ENCODE peak calls at places on chromosomes 16 and 17, in six cellular contexts. One of them, this sample, is unnamed.

GRCh38 chr17:72967263-72967962 is 125.1 kb downstream of the SLC39A11 start:
- DNase-seq in kidney epithelial cell: no peak
- DNase-seq in prostate gland: no peak
- DNase-seq in left ventricle myocardium inferior: no peak
- DNase-seq in AG04450: no peak
- DNase-seq in neural progenitor cell: no peak
- DNase-seq in this sample: no peak

GRCh38 chr17:1203111-1203966 is 23.6 kb upstream of the ABR start:
- DNase-seq in kidney epithelial cell: no peak
- DNase-seq in prostate gland: peak
- DNase-seq in left ventricle myocardium inferior: peak
- DNase-seq in AG04450: no peak
- DNase-seq in neural progenitor cell: peak
- DNase-seq in this sample: peak

GRCh38 chr16:48507346-48507745 is 102.6 kb downstream of the N4BP1 start:
- DNase-seq in kidney epithelial cell: no peak
- DNase-seq in prostate gland: no peak
- DNase-seq in left ventricle myocardium inferior: no peak
- DNase-seq in AG04450: no peak
- DNase-seq in neural progenitor cell: no peak
- DNase-seq in this sample: peak

GRCh38 chr16:47779201-47780016 is 318.3 kb downstream of the PHKB start:
- DNase-seq in kidney epithelial cell: no peak
- DNase-seq in prostate gland: no peak
- DNase-seq in left ventricle myocardium inferior: no peak
- DNase-seq in AG04450: no peak
- DNase-seq in neural progenitor cell: no peak
- DNase-seq in this sample: peak

GRCh38 chr17:70144260-70144846 is 25.0 kb upstream of the KCNJ2 start:
- DNase-seq in kidney epithelial cell: no peak
- DNase-seq in prostate gland: no peak
- DNase-seq in left ventricle myocardium inferior: no peak
- DNase-seq in AG04450: no peak
- DNase-seq in neural progenitor cell: peak
- DNase-seq in this sample: peak

GRCh38 chr16:27123795-27124194 is 57.1 kb downstream of the C16orf82 start:
- DNase-seq in kidney epithelial cell: no peak
- DNase-seq in prostate gland: no peak
- DNase-seq in left ventricle myocardium inferior: no peak
- DNase-seq in AG04450: no peak
- DNase-seq in neural progenitor cell: no peak
- DNase-seq in this sample: peak

GRCh38 chr16:30494028-30494427 is 21.5 kb downstream of the ITGAL start:
- DNase-seq in kidney epithelial cell: no peak
- DNase-seq in prostate gland: no peak
- DNase-seq in left ventricle myocardium inferior: no peak
- DNase-seq in AG04450: no peak
- DNase-seq in neural progenitor cell: no peak
- DNase-seq in this sample: no peak

GRCh38 chr16:20409398-20410152 is at the start of gene ACSM5:
- DNase-seq in kidney epithelial cell: no peak
- DNase-seq in prostate gland: no peak
- DNase-seq in left ventricle myocardium inferior: peak
- DNase-seq in AG04450: no peak
- DNase-seq in neural progenitor cell: no peak
- DNase-seq in this sample: peak

GRCh38 chr17:59652119-59652518 is 32.4 kb downstream of the CLTC start:
- DNase-seq in kidney epithelial cell: no peak
- DNase-seq in prostate gland: no peak
- DNase-seq in left ventricle myocardium inferior: no peak
- DNase-seq in AG04450: peak
- DNase-seq in neural progenitor cell: no peak
- DNase-seq in this sample: peak

GRCh38 chr17:3004925-3005324 is 58.5 kb downstream of the OR1D5 start:
- DNase-seq in kidney epithelial cell: no peak
- DNase-seq in prostate gland: no peak
- DNase-seq in left ventricle myocardium inferior: no peak
- DNase-seq in AG04450: no peak
- DNase-seq in neural progenitor cell: no peak
- DNase-seq in this sample: no peak

GRCh38 chr17:50346313-50347086 is 574 bp downstream of the XYLT2 start:
- DNase-seq in kidney epithelial cell: no peak
- DNase-seq in prostate gland: peak
- DNase-seq in left ventricle myocardium inferior: peak
- DNase-seq in AG04450: no peak
- DNase-seq in neural progenitor cell: peak
- DNase-seq in this sample: no peak

GRCh38 chr16:56321159-56321558 is 104.2 kb downstream of the AMFR start:
- DNase-seq in kidney epithelial cell: no peak
- DNase-seq in prostate gland: no peak
- DNase-seq in left ventricle myocardium inferior: no peak
- DNase-seq in AG04450: no peak
- DNase-seq in neural progenitor cell: no peak
- DNase-seq in this sample: peak

GRCh38 chr17:4120332-4120731 is 22.5 kb downstream of the ZZEF1 start:
- DNase-seq in kidney epithelial cell: no peak
- DNase-seq in prostate gland: no peak
- DNase-seq in left ventricle myocardium inferior: no peak
- DNase-seq in AG04450: no peak
- DNase-seq in neural progenitor cell: no peak
- DNase-seq in this sample: no peak

GRCh38 chr16:82007189-82007588 is 4.1 kb downstream of the SDR42E1 start:
- DNase-seq in kidney epithelial cell: no peak
- DNase-seq in prostate gland: no peak
- DNase-seq in left ventricle myocardium inferior: no peak
- DNase-seq in AG04450: no peak
- DNase-seq in neural progenitor cell: no peak
- DNase-seq in this sample: no peak

GRCh38 chr16:71426069-71426879 is 15.6 kb downstream of the TLE7 start:
- DNase-seq in kidney epithelial cell: peak
- DNase-seq in prostate gland: peak
- DNase-seq in left ventricle myocardium inferior: no peak
- DNase-seq in AG04450: peak
- DNase-seq in neural progenitor cell: peak
- DNase-seq in this sample: peak

GRCh38 chr17:18158022-18158600 is 25.5 kb upstream of the ALKBH5 start:
- DNase-seq in kidney epithelial cell: peak
- DNase-seq in prostate gland: peak
- DNase-seq in left ventricle myocardium inferior: peak
- DNase-seq in AG04450: peak
- DNase-seq in neural progenitor cell: peak
- DNase-seq in this sample: peak

GRCh38 chr17:28896884-28897768 is at the start of gene FLOT2:
- DNase-seq in kidney epithelial cell: no peak
- DNase-seq in prostate gland: peak
- DNase-seq in left ventricle myocardium inferior: peak
- DNase-seq in AG04450: no peak
- DNase-seq in neural progenitor cell: peak
- DNase-seq in this sample: peak

GRCh38 chr17:33475594-33475993 is 182.5 kb upstream of the ASIC2 start:
- DNase-seq in kidney epithelial cell: no peak
- DNase-seq in prostate gland: no peak
- DNase-seq in left ventricle myocardium inferior: no peak
- DNase-seq in AG04450: no peak
- DNase-seq in neural progenitor cell: no peak
- DNase-seq in this sample: no peak

GRCh38 chr17:73293031-73293430 is 18.8 kb downstream of the CDC42EP4 start:
- DNase-seq in kidney epithelial cell: no peak
- DNase-seq in prostate gland: no peak
- DNase-seq in left ventricle myocardium inferior: no peak
- DNase-seq in AG04450: no peak
- DNase-seq in neural progenitor cell: no peak
- DNase-seq in this sample: no peak

GRCh38 chr16:3007059-3007956 is 5.4 kb upstream of the CLDN9 start:
- DNase-seq in kidney epithelial cell: no peak
- DNase-seq in prostate gland: no peak
- DNase-seq in left ventricle myocardium inferior: no peak
- DNase-seq in AG04450: no peak
- DNase-seq in neural progenitor cell: no peak
- DNase-seq in this sample: no peak

GRCh38 chr17:59296190-59296589 is 35.3 kb upstream of the YPEL2 start:
- DNase-seq in kidney epithelial cell: no peak
- DNase-seq in prostate gland: peak
- DNase-seq in left ventricle myocardium inferior: no peak
- DNase-seq in AG04450: no peak
- DNase-seq in neural progenitor cell: peak
- DNase-seq in this sample: no peak

GRCh38 chr17:82524540-82524939 is 5.0 kb downstream of the FOXK2 start:
- DNase-seq in kidney epithelial cell: no peak
- DNase-seq in prostate gland: no peak
- DNase-seq in left ventricle myocardium inferior: no peak
- DNase-seq in AG04450: no peak
- DNase-seq in neural progenitor cell: no peak
- DNase-seq in this sample: no peak

GRCh38 chr16:83792391-83792790 is 15.4 kb upstream of the HSBP1 start:
- DNase-seq in kidney epithelial cell: no peak
- DNase-seq in prostate gland: no peak
- DNase-seq in left ventricle myocardium inferior: no peak
- DNase-seq in AG04450: no peak
- DNase-seq in neural progenitor cell: no peak
- DNase-seq in this sample: no peak
- TF ChIP-seq CTCF in kidney epithelial cell: no peak
- TF ChIP-seq CTCF in prostate gland: no peak
- TF ChIP-seq CTCF in left ventricle myocardium inferior: no peak
- TF ChIP-seq CTCF in AG04450: no peak
- TF ChIP-seq CTCF in neural progenitor cell: no peak
- TF ChIP-seq CTCF in this sample: no peak

GRCh38 chr16:66698046-66698445 is 1.5 kb upstream of the CMTM4 start:
- DNase-seq in kidney epithelial cell: no peak
- DNase-seq in prostate gland: no peak
- DNase-seq in left ventricle myocardium inferior: no peak
- DNase-seq in AG04450: no peak
- DNase-seq in neural progenitor cell: no peak
- DNase-seq in this sample: no peak

GRCh38 chr16:66701061-66701460 is 4.5 kb upstream of the CMTM4 start:
- DNase-seq in kidney epithelial cell: no peak
- DNase-seq in prostate gland: no peak
- DNase-seq in left ventricle myocardium inferior: no peak
- DNase-seq in AG04450: no peak
- DNase-seq in neural progenitor cell: no peak
- DNase-seq in this sample: no peak

GRCh38 chr16:66696669-66697630 is at the start of gene CMTM4:
- DNase-seq in kidney epithelial cell: no peak
- DNase-seq in prostate gland: peak
- DNase-seq in left ventricle myocardium inferior: peak
- DNase-seq in AG04450: peak
- DNase-seq in neural progenitor cell: peak
- DNase-seq in this sample: peak

GRCh38 chr16:66701516-66701915 is 5.0 kb upstream of the CMTM4 start:
- DNase-seq in kidney epithelial cell: no peak
- DNase-seq in prostate gland: no peak
- DNase-seq in left ventricle myocardium inferior: no peak
- DNase-seq in AG04450: no peak
- DNase-seq in neural progenitor cell: no peak
- DNase-seq in this sample: no peak

DNA sequence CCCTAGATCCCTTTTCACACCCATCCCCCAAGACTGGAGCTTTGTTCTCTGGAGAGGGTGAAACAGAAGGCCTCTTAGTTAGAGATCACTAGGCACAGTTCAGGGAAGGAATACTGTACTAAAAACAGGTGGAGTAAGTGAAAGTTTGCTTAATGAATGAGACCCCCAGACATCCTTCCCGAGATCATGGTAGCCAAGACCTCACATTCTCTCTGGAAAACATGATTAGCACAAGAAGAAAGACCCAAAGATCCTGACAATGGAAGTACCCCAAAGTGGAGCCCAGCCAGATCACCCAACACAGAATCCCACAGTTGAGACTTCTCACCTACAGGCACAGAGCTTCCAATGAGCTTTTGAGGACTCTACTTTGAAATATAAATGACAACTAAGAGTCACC is 3.4 kb upstream of the CMTM4 start:
- DNase-seq in kidney epithelial cell: no peak
- DNase-seq in prostate gland: no peak
- DNase-seq in left ventricle myocardium inferior: no peak
- DNase-seq in AG04450: no peak
- DNase-seq in neural progenitor cell: no peak
- DNase-seq in this sample: no peak
- H3K4me3 ChIP-seq in kidney epithelial cell: no peak
- H3K4me3 ChIP-seq in prostate gland: no peak
- H3K4me3 ChIP-seq in left ventricle myocardium inferior: no peak
- H3K4me3 ChIP-seq in AG04450: no peak
- H3K4me3 ChIP-seq in neural progenitor cell: no peak
- H3K4me3 ChIP-seq in this sample: no peak

DNA sequence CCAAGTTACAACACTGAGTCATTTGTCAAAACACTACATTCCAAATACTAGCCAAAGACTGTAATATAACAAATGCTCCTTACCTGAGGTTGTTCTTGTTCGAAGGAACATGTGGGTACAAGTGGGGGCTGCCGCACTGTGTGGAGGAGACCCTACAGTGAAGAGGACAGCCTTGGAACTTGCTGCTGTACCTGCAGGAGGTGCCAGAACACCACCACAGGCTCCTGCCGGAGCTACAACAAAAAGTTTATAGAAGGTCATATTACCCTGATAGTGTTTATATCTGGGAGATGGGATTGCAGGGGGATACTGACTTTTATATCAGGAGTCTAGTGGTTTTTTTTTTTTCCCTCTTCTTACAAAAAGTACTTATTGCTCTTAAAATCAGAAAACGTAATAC is 37.8 kb upstream of the ALDH3A1 start:
- DNase-seq in kidney epithelial cell: no peak
- DNase-seq in prostate gland: no peak
- DNase-seq in left ventricle myocardium inferior: no peak
- DNase-seq in AG04450: no peak
- DNase-seq in neural progenitor cell: no peak
- DNase-seq in this sample: no peak
- TF ChIP-seq CTCF in kidney epithelial cell: no peak
- TF ChIP-seq CTCF in prostate gland: no peak
- TF ChIP-seq CTCF in left ventricle myocardium inferior: no peak
- TF ChIP-seq CTCF in AG04450: peak
- TF ChIP-seq CTCF in neural progenitor cell: peak
- TF ChIP-seq CTCF in this sample: no peak

DNA sequence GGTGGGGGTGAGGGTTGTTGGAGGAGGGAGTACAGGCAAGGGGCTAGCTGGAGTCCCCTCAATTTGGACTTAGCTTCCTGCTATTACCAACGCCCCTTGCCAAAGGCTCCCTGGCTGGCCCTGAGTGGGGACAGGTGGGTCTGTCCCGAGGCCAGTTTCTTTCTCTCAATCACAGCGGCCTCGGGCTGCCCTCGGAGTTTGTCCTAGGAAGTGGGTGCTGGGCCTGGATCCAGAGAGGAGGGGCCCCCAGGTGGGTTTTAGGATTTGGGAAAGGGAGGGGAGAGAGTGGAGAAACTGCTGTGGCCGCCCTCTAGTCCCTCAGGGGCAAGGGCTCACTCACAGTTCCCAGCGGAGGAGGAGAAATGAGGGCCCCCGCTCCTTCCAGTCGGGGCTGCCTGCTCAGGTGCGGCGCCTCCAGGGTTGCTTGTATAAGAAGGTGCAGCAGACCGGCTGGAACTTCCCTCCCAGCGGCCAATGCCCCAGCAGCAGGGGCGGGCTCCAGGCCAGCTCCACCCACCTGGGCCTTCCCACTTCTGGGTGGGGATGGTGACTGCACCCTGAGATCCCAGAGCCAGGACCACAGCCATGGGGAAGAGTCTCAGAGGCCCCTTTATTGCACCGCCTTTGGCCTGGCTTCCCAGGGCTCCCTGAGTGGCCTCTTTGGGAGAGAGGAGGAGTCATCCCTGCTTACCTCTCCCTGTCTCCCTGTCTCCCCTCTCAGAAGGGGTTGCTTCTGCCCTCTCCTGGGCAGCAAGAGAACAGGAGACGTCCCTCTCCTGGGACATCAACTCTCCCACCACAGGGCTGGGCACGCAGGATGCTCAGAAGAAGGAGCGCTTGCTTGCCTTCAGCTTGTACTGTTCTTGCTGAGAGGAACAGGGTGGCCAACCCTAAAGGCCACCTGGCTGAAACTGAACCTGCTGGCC is 112.0 kb upstream of the SMURF2 start:
- DNase-seq in kidney epithelial cell: no peak
- DNase-seq in prostate gland: peak
- DNase-seq in left ventricle myocardium inferior: no peak
- DNase-seq in AG04450: peak
- DNase-seq in neural progenitor cell: peak
- DNase-seq in this sample: peak
- H3K4me3 ChIP-seq in kidney epithelial cell: peak
- H3K4me3 ChIP-seq in prostate gland: peak
- H3K4me3 ChIP-seq in left ventricle myocardium inferior: no peak
- H3K4me3 ChIP-seq in AG04450: no peak
- H3K4me3 ChIP-seq in neural progenitor cell: peak
- H3K4me3 ChIP-seq in this sample: no peak